ENCODE peak calls at places on chromosomes 1 and 21, in nine cellular contexts. V is stimulated activated CD4-positive, alpha-beta T cell treated with anti-CD3 and anti-CD28 coated beads, Interleukin-4, amount 100 ng/mL, for 4 hours; I is NCI-H510A treated with DMSO at 0.1 percent for 48 hours; U is GF-D8; X is head of caudate nucleus; N is upper lobe of right lung; A is mucosa of descending colon; Z is naive thymus-derived CD8-positive, alpha-beta T cell; J is choroid plexus epithelial cell. G is an unnamed sample.

GRCh38 chr1:2609271-2610035 is 22.9 kb downstream of the PRXL2B start:
- DNase-seq in X (no peak), N (peak; percentile 61), U (no peak), J (no peak), V (no peak), Z (no peak), I (no peak), A (no peak), G (peak; percentile 42)

GRCh38 chr1:229248821-229249817 is 21.8 kb upstream of the RAB4A start:
- DNase-seq in U (no peak), N (no peak), Z (no peak), X (no peak), I (no peak), A (no peak), J (no peak), V (no peak), G (no peak)

GRCh38 chr1:94055459-94056122 is 65.4 kb downstream of the ABCA4 start:
- DNase-seq in I (no peak), J (no peak), A (no peak), X (no peak), V (no peak), U (no peak), Z (no peak), N (no peak), G (no peak)

GRCh38 chr21:36129219-36129618 is 5.7 kb upstream of the CBR3 start:
- DNase-seq in X (peak; percentile 55), Z (no peak), N (no peak), I (no peak), V (no peak), U (no peak), A (no peak), J (no peak), G (no peak)

GRCh38 chr1:1631793-1632420 is at the start of gene MMP23B:
- DNase-seq in J (no peak), X (no peak), Z (no peak), I (peak; percentile 49), U (no peak), N (peak; percentile 70), V (no peak), A (no peak), G (peak; percentile 78)

GRCh38 chr1:229029644-229030235 is 241.2 kb upstream of the RAB4A start:
- DNase-seq in Z (no peak), J (no peak), A (no peak), I (no peak), N (no peak), U (no peak), X (no peak), V (no peak), G (no peak)

GRCh38 chr21:26142363-26142762 is 28.2 kb downstream of the APP start:
- DNase-seq in U (no peak), N (no peak), X (no peak), J (no peak), A (no peak), Z (no peak), V (no peak), I (no peak), G (no peak)

GRCh38 chr1:93576346-93576745 is 105.3 kb downstream of the BCAR3 start:
- DNase-seq in Z (no peak), A (no peak), U (no peak), X (no peak), N (no peak), J (peak; percentile 81), I (peak; percentile 96), V (no peak), G (no peak)

GRCh38 chr1:3222042-3222692 is 153.2 kb downstream of the PRDM16 start:
- DNase-seq in X (no peak), N (peak; percentile 81), J (no peak), Z (no peak), U (peak; percentile 88), A (peak; percentile 81), I (no peak), V (no peak), G (peak; percentile 62)

GRCh38 chr1:59011663-59012062 is 227.8 kb upstream of the JUN start:
- DNase-seq in Z (no peak), U (no peak), A (no peak), N (no peak), J (no peak), V (no peak), X (no peak), I (no peak), G (no peak)

GRCh38 chr1:11059990-11060948 is at the start of gene SRM:
- DNase-seq in X (peak; percentile 93), A (peak; percentile 95), I (peak; percentile 99), V (peak; percentile 94), J (peak; percentile 90), U (peak; percentile 73), Z (peak; percentile 91), N (peak; percentile 96), G (peak; percentile 93)

GRCh38 chr1:54375331-54376084 is 30.7 kb downstream of the SSBP3 start:
- DNase-seq in N (no peak), Z (no peak), I (no peak), X (no peak), V (no peak), J (no peak), U (no peak), A (no peak), G (no peak)

GRCh38 chr1:107604823-107605222 is 360.2 kb downstream of the VAV3 start:
- DNase-seq in U (no peak), V (no peak), J (no peak), X (no peak), A (no peak), Z (no peak), I (no peak), N (no peak), G (no peak)

GRCh38 chr1:115114308-115114707 is 25.0 kb upstream of the TSPAN2 start:
- DNase-seq in I (peak; percentile 58), Z (no peak), J (peak; percentile 51), U (no peak), N (no peak), V (no peak), A (peak; percentile 28), X (no peak), G (peak; percentile 75)

GRCh38 chr1:232477728-232478127 is 152.2 kb downstream of the SIPA1L2 start:
- DNase-seq in N (no peak), Z (no peak), V (no peak), A (no peak), X (no peak), I (no peak), J (peak; percentile 90), U (no peak), G (no peak)

G was measured in aorta.